ENCODE peak calls at places on chromosome 6, in eight cellular contexts. One of them, this sample, is unnamed.

GRCh38 chr6:31952140-31952805 is 6.4 kb downstream of the CFB start:
- DNase-seq in left ventricle myocardium inferior: peak; percentile 52
- DNase-seq in mesendoderm: peak; percentile 60
- DNase-seq in aorta: peak; percentile 90
- DNase-seq in neuronal stem cell: peak; percentile 53
- DNase-seq in osteoblast: peak; percentile 96
- DNase-seq in heart right ventricle: peak; percentile 62
- DNase-seq in IMR-90: peak; percentile 63
- DNase-seq in this sample: peak; percentile 55

GRCh38 chr6:87714093-87714809 is 12.2 kb upstream of the AKIRIN2 start:
- DNase-seq in left ventricle myocardium inferior: no peak
- DNase-seq in mesendoderm: peak; percentile 38
- DNase-seq in aorta: no peak
- DNase-seq in neuronal stem cell: no peak
- DNase-seq in osteoblast: no peak
- DNase-seq in heart right ventricle: no peak
- DNase-seq in IMR-90: peak; percentile 88
- DNase-seq in this sample: peak; percentile 82

GRCh38 chr6:148750826-148751225 is 4.0 kb downstream of the UST start:
- DNase-seq in left ventricle myocardium inferior: no peak
- DNase-seq in mesendoderm: no peak
- DNase-seq in aorta: no peak
- DNase-seq in neuronal stem cell: no peak
- DNase-seq in osteoblast: no peak
- DNase-seq in heart right ventricle: peak; percentile 25
- DNase-seq in IMR-90: peak; percentile 36
- DNase-seq in this sample: no peak

GRCh38 chr6:29826271-29826670 is 1.4 kb upstream of the HLA-G start:
- DNase-seq in left ventricle myocardium inferior: no peak
- DNase-seq in mesendoderm: no peak
- DNase-seq in aorta: no peak
- DNase-seq in neuronal stem cell: no peak
- DNase-seq in osteoblast: no peak
- DNase-seq in heart right ventricle: no peak
- DNase-seq in IMR-90: no peak
- DNase-seq in this sample: no peak

GRCh38 chr6:151389640-151390275 is 1.6 kb downstream of the ZBTB2 start:
- DNase-seq in left ventricle myocardium inferior: peak; percentile 70
- DNase-seq in mesendoderm: peak; percentile 88
- DNase-seq in aorta: peak; percentile 81
- DNase-seq in neuronal stem cell: no peak
- DNase-seq in osteoblast: peak; percentile 87
- DNase-seq in heart right ventricle: peak; percentile 66
- DNase-seq in IMR-90: peak; percentile 59
- DNase-seq in this sample: peak; percentile 83

GRCh38 chr6:142845624-142846458 is 99.1 kb downstream of the HIVEP2 start:
- DNase-seq in left ventricle myocardium inferior: peak; percentile 92
- DNase-seq in mesendoderm: peak; percentile 94
- DNase-seq in aorta: peak; percentile 92
- DNase-seq in neuronal stem cell: peak; percentile 63
- DNase-seq in osteoblast: peak; percentile 15
- DNase-seq in heart right ventricle: peak; percentile 93
- DNase-seq in IMR-90: peak; percentile 70
- DNase-seq in this sample: peak; percentile 97

GRCh38 chr6:150729188-150729748 is 129.6 kb downstream of the PLEKHG1 start:
- DNase-seq in left ventricle myocardium inferior: no peak
- DNase-seq in mesendoderm: no peak
- DNase-seq in aorta: no peak
- DNase-seq in neuronal stem cell: no peak
- DNase-seq in osteoblast: no peak
- DNase-seq in heart right ventricle: no peak
- DNase-seq in IMR-90: no peak
- DNase-seq in this sample: no peak

GRCh38 chr6:147166360-147166944 is 37.8 kb upstream of the STXBP5 start:
- DNase-seq in left ventricle myocardium inferior: no peak
- DNase-seq in mesendoderm: peak; percentile 85
- DNase-seq in aorta: no peak
- DNase-seq in neuronal stem cell: no peak
- DNase-seq in osteoblast: peak; percentile 32
- DNase-seq in heart right ventricle: no peak
- DNase-seq in IMR-90: peak; percentile 18
- DNase-seq in this sample: no peak

GRCh38 chr6:47392251-47392650 is 82.5 kb upstream of the TNFRSF21 start:
- DNase-seq in left ventricle myocardium inferior: no peak
- DNase-seq in mesendoderm: peak; percentile 55
- DNase-seq in aorta: no peak
- DNase-seq in neuronal stem cell: no peak
- DNase-seq in osteoblast: no peak
- DNase-seq in heart right ventricle: no peak
- DNase-seq in IMR-90: no peak
- DNase-seq in this sample: no peak

GRCh38 chr6:125904871-125905270 is 51.7 kb upstream of the HINT3 start:
- DNase-seq in left ventricle myocardium inferior: no peak
- DNase-seq in mesendoderm: no peak
- DNase-seq in aorta: no peak
- DNase-seq in neuronal stem cell: no peak
- DNase-seq in osteoblast: peak; percentile 66
- DNase-seq in heart right ventricle: no peak
- DNase-seq in IMR-90: peak; percentile 78
- DNase-seq in this sample: no peak

GRCh38 chr6:161374971-161375873 is 101.4 kb upstream of the AGPAT4 start:
- DNase-seq in left ventricle myocardium inferior: peak; percentile 62
- DNase-seq in mesendoderm: peak; percentile 68
- DNase-seq in aorta: peak; percentile 86
- DNase-seq in neuronal stem cell: no peak
- DNase-seq in osteoblast: peak; percentile 89
- DNase-seq in heart right ventricle: peak; percentile 48
- DNase-seq in IMR-90: no peak
- DNase-seq in this sample: no peak

GRCh38 chr6:151044465-151045441 is 179.3 kb downstream of the MTHFD1L start:
- DNase-seq in left ventricle myocardium inferior: peak; percentile 51
- DNase-seq in mesendoderm: peak; percentile 72
- DNase-seq in aorta: peak; percentile 85
- DNase-seq in neuronal stem cell: no peak
- DNase-seq in osteoblast: no peak
- DNase-seq in heart right ventricle: peak; percentile 26
- DNase-seq in IMR-90: peak; percentile 93
- DNase-seq in this sample: peak; percentile 84

GRCh38 chr6:82030761-82031160 is 216.8 kb downstream of the IBTK start:
- DNase-seq in left ventricle myocardium inferior: no peak
- DNase-seq in mesendoderm: peak; percentile 32
- DNase-seq in aorta: no peak
- DNase-seq in neuronal stem cell: no peak
- DNase-seq in osteoblast: no peak
- DNase-seq in heart right ventricle: no peak
- DNase-seq in IMR-90: no peak
- DNase-seq in this sample: no peak

GRCh38 chr6:21003780-21004541 is 469.7 kb downstream of the CDKAL1 start:
- DNase-seq in left ventricle myocardium inferior: no peak
- DNase-seq in mesendoderm: no peak
- DNase-seq in aorta: no peak
- DNase-seq in neuronal stem cell: no peak
- DNase-seq in osteoblast: peak; percentile 25
- DNase-seq in heart right ventricle: no peak
- DNase-seq in IMR-90: peak; percentile 89
- DNase-seq in this sample: peak; percentile 27

GRCh38 chr6:3731700-3732099 is 19.8 kb downstream of the PXDC1 start:
- DNase-seq in left ventricle myocardium inferior: no peak
- DNase-seq in mesendoderm: no peak
- DNase-seq in aorta: no peak
- DNase-seq in neuronal stem cell: no peak
- DNase-seq in osteoblast: peak; percentile 46
- DNase-seq in heart right ventricle: no peak
- DNase-seq in IMR-90: no peak
- DNase-seq in this sample: no peak

GRCh38 chr6:36386495-36387439 is 702 bp downstream of the ETV7 start:
- DNase-seq in left ventricle myocardium inferior: no peak
- DNase-seq in mesendoderm: peak; percentile 56
- DNase-seq in aorta: peak; percentile 77
- DNase-seq in neuronal stem cell: no peak
- DNase-seq in osteoblast: peak; percentile 91
- DNase-seq in heart right ventricle: peak; percentile 15
- DNase-seq in IMR-90: peak; percentile 67
- DNase-seq in this sample: peak; percentile 81

GRCh38 chr6:167410510-167410909 is 85.6 kb downstream of the TTLL2 start:
- DNase-seq in left ventricle myocardium inferior: no peak
- DNase-seq in mesendoderm: no peak
- DNase-seq in aorta: no peak
- DNase-seq in neuronal stem cell: no peak
- DNase-seq in osteoblast: no peak
- DNase-seq in heart right ventricle: no peak
- DNase-seq in IMR-90: no peak
- DNase-seq in this sample: no peak

GRCh38 chr6:108766886-108767285 is 81.3 kb upstream of the ARMC2 start:
- DNase-seq in left ventricle myocardium inferior: no peak
- DNase-seq in mesendoderm: no peak
- DNase-seq in aorta: no peak
- DNase-seq in neuronal stem cell: no peak
- DNase-seq in osteoblast: no peak
- DNase-seq in heart right ventricle: no peak
- DNase-seq in IMR-90: no peak
- DNase-seq in this sample: no peak

GRCh38 chr6:73513496-73513854 is 7.4 kb downstream of the EEF1A1 start:
- DNase-seq in left ventricle myocardium inferior: no peak
- DNase-seq in mesendoderm: no peak
- DNase-seq in aorta: no peak
- DNase-seq in neuronal stem cell: no peak
- DNase-seq in osteoblast: no peak
- DNase-seq in heart right ventricle: no peak
- DNase-seq in IMR-90: peak; percentile 51
- DNase-seq in this sample: peak; percentile 59

DNA sequence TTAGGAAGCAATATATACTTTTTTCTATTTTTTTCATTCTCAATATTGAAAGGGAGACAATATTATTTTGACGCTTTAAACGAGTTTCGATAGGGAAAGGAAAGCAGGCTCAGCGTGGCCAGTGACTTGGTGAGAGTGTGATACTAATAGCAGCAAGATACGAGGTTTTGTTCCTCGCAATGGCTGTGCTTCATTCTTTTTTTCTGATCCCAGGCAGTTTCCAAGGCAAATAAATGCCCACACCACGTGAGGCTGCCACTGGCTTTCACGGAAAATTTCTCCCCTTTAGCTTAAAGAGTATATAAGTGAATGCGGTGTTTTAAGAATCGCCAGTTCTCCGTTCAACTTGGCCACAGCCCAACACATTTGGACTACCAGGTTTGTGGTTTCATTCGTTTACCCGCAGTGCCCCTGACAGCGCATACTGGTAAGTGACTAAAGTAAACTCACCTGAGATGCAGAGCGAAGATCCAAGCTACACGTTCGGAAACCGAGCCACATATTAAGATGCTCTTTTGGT is 196.4 kb upstream of the ZNF184 start:
- DNase-seq in left ventricle myocardium inferior: no peak
- DNase-seq in mesendoderm: no peak
- DNase-seq in aorta: no peak
- DNase-seq in neuronal stem cell: no peak
- DNase-seq in osteoblast: no peak
- DNase-seq in heart right ventricle: no peak
- DNase-seq in IMR-90: no peak
- DNase-seq in this sample: no peak
- H3K4me3 ChIP-seq in left ventricle myocardium inferior: peak overlapping the region; percentile 27
- H3K4me3 ChIP-seq in mesendoderm: peak overlapping the region; percentile 26
- H3K4me3 ChIP-seq in aorta: no peak overlapping the region
- H3K4me3 ChIP-seq in neuronal stem cell: peak overlapping the region; percentile 18
- H3K4me3 ChIP-seq in osteoblast: peak overlapping the region; percentile 35
- H3K4me3 ChIP-seq in heart right ventricle: no peak overlapping the region
- H3K4me3 ChIP-seq in IMR-90: peak overlapping the region; percentile 28
- H3K4me3 ChIP-seq in this sample: no peak overlapping the region

DNA sequence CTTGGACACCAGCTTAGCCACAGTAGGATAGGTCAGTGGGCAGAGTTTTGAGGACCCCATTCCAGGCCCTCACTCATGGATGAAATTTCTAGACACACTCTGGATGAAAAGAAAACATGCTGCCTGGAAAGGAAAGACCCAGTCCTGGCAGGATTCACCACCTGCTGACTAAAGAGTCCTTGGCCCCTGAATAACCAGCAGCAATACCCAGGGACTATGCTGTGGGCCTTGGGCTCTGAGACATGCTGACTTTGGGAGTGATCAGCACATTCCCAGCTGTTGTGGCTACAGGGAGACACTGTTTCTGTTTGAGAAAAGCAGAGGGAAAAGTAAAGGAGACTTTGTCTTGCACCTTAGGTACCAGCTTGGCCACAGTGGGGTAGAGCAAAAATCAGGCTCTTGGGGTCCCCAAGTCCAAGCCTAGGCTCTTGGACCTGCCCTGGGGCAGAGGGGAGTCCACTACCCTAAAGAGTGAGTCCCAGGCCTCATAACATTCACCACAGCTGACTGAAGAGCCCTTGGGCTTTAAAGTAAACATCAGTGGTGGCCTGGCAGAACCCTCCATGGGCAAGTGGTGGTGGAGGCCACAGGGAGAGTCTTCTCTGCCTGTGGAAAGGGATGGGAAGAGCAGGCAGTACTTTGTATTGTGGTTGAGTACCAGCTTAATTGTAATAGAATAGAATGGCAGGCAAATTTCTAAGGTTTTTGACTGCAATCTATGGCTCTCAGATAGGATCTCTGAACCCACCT is 516.8 kb downstream of the BCKDHB start:
- DNase-seq in left ventricle myocardium inferior: no peak
- DNase-seq in mesendoderm: no peak
- DNase-seq in aorta: no peak
- DNase-seq in neuronal stem cell: no peak
- DNase-seq in osteoblast: no peak
- DNase-seq in heart right ventricle: no peak
- DNase-seq in IMR-90: no peak
- DNase-seq in this sample: no peak
- H3K27me3 ChIP-seq in left ventricle myocardium inferior: no peaks in the 10 kb centered on the region
- H3K27me3 ChIP-seq in mesendoderm: no peaks in the 10 kb centered on the region
- H3K27me3 ChIP-seq in aorta: no peaks in the 10 kb centered on the region
- H3K27me3 ChIP-seq in neuronal stem cell: no peaks in the 10 kb centered on the region
- H3K27me3 ChIP-seq in osteoblast: no peaks in the 10 kb centered on the region
- H3K27me3 ChIP-seq in heart right ventricle: no peaks in the 10 kb centered on the region
- H3K27me3 ChIP-seq in IMR-90: no peaks in the 10 kb centered on the region
- H3K27me3 ChIP-seq in this sample: no peaks in the 10 kb centered on the region

DNA sequence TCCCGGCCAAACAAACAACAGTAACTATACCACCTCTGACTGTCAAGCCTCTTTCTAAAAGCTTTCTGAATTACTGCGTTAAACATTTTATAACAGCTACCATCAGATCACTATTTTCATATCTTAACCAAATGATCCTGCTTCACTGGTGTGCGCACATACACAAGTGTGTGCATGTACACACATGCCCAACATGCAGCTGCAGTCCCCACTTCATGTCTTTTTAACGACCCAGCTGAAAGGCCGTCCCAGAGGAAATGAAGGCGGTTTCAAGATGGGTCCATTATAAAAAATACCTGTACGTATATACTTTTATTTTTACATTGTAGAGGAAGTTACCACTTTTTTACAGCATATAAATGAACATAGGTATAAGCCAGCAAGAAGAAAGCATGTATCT is 25.0 kb downstream of the TMEM242 start:
- DNase-seq in left ventricle myocardium inferior: no peak
- DNase-seq in mesendoderm: no peak
- DNase-seq in aorta: no peak
- DNase-seq in neuronal stem cell: no peak
- DNase-seq in osteoblast: no peak
- DNase-seq in heart right ventricle: no peak
- DNase-seq in IMR-90: no peak
- DNase-seq in this sample: no peak
- H3K27ac ChIP-seq in left ventricle myocardium inferior: no peak overlapping the region
- H3K27ac ChIP-seq in mesendoderm: no peak overlapping the region
- H3K27ac ChIP-seq in aorta: no peak overlapping the region
- H3K27ac ChIP-seq in neuronal stem cell: no peak overlapping the region
- H3K27ac ChIP-seq in osteoblast: no peak overlapping the region
- H3K27ac ChIP-seq in heart right ventricle: no peak overlapping the region
- H3K27ac ChIP-seq in IMR-90: no peak overlapping the region
- H3K27ac ChIP-seq in this sample: no peak overlapping the region

GRCh38 chr6:158340252-158340651 is 28.0 kb downstream of the TULP4 start:
- DNase-seq in left ventricle myocardium inferior: no peak
- DNase-seq in mesendoderm: no peak
- DNase-seq in aorta: no peak
- DNase-seq in neuronal stem cell: no peak
- DNase-seq in osteoblast: no peak
- DNase-seq in heart right ventricle: no peak
- DNase-seq in IMR-90: no peak
- DNase-seq in this sample: no peak
- H3K4me3 ChIP-seq in left ventricle myocardium inferior: no peak overlapping the region
- H3K4me3 ChIP-seq in mesendoderm: no peak overlapping the region
- H3K4me3 ChIP-seq in aorta: no peak overlapping the region
- H3K4me3 ChIP-seq in neuronal stem cell: no peak overlapping the region
- H3K4me3 ChIP-seq in osteoblast: no peak overlapping the region
- H3K4me3 ChIP-seq in heart right ventricle: no peak overlapping the region
- H3K4me3 ChIP-seq in IMR-90: no peak overlapping the region
- H3K4me3 ChIP-seq in this sample: no peak overlapping the region